ENCODE peak calls at places on chromosomes 3 and 15, in four cellular contexts. One of them, this sample, is unnamed. For H3K4me1, the result is how much of the 10 kb centered on the place peaks cover.

GRCh38 chr3:122092460-122093165 is 37.5 kb downstream of the CD86 start:
- DNase-seq in right atrium auricular region: peak
- DNase-seq in keratinocyte: no peak
- DNase-seq in CD8-positive, alpha-beta memory T cell: peak
- DNase-seq in this sample: peak

GRCh38 chr15:98649621-98649995 is 1.3 kb downstream of the IGF1R start:
- DNase-seq in CD8-positive, alpha-beta memory T cell: peak
- DNase-seq in keratinocyte: no peak
- DNase-seq in right atrium auricular region: no peak
- DNase-seq in this sample: peak

GRCh38 chr15:61037031-61037430 is 192.1 kb downstream of the RORA start:
- DNase-seq in keratinocyte: no peak
- DNase-seq in CD8-positive, alpha-beta memory T cell: no peak
- DNase-seq in right atrium auricular region: no peak
- DNase-seq in this sample: no peak

GRCh38 chr3:188270423-188270972 is 116.5 kb downstream of the LPP start:
- DNase-seq in keratinocyte: no peak
- DNase-seq in right atrium auricular region: no peak
- DNase-seq in CD8-positive, alpha-beta memory T cell: no peak
- DNase-seq in this sample: no peak

GRCh38 chr15:77013786-77014136 is 18.8 kb downstream of the PSTPIP1 start:
- DNase-seq in right atrium auricular region: no peak
- DNase-seq in keratinocyte: no peak
- DNase-seq in CD8-positive, alpha-beta memory T cell: peak
- DNase-seq in this sample: no peak

GRCh38 chr3:113212155-113212844 is 943 bp downstream of the BOC start:
- DNase-seq in keratinocyte: no peak
- DNase-seq in CD8-positive, alpha-beta memory T cell: no peak
- DNase-seq in right atrium auricular region: no peak
- DNase-seq in this sample: no peak

GRCh38 chr15:62452656-62453055 is 287.6 kb upstream of the C2CD4B start:
- DNase-seq in CD8-positive, alpha-beta memory T cell: no peak
- DNase-seq in keratinocyte: no peak
- DNase-seq in right atrium auricular region: no peak
- DNase-seq in this sample: no peak

GRCh38 chr3:196186661-196187573 is 24.3 kb downstream of the ZDHHC19 start:
- DNase-seq in CD8-positive, alpha-beta memory T cell: peak
- DNase-seq in keratinocyte: no peak
- DNase-seq in right atrium auricular region: no peak
- DNase-seq in this sample: no peak

GRCh38 chr3:68699541-68699940 is 232.8 kb downstream of the TAFA4 start:
- DNase-seq in keratinocyte: no peak
- DNase-seq in CD8-positive, alpha-beta memory T cell: no peak
- DNase-seq in right atrium auricular region: no peak
- DNase-seq in this sample: no peak

GRCh38 chr3:10522646-10523303 is 17.4 kb upstream of the ATP2B2 start:
- DNase-seq in CD8-positive, alpha-beta memory T cell: peak
- DNase-seq in keratinocyte: no peak
- DNase-seq in right atrium auricular region: no peak
- DNase-seq in this sample: no peak

GRCh38 chr3:188077160-188077812 is 76.7 kb upstream of the LPP start:
- DNase-seq in right atrium auricular region: no peak
- DNase-seq in CD8-positive, alpha-beta memory T cell: no peak
- DNase-seq in keratinocyte: no peak
- DNase-seq in this sample: no peak

GRCh38 chr3:67414740-67415139 is 239.7 kb downstream of the SUCLG2 start:
- DNase-seq in keratinocyte: no peak
- DNase-seq in right atrium auricular region: no peak
- DNase-seq in CD8-positive, alpha-beta memory T cell: no peak
- DNase-seq in this sample: no peak

GRCh38 chr3:71579934-71580318 is 3.6 kb downstream of the FOXP1 start:
- DNase-seq in keratinocyte: no peak
- DNase-seq in CD8-positive, alpha-beta memory T cell: no peak
- DNase-seq in right atrium auricular region: no peak
- DNase-seq in this sample: peak

GRCh38 chr15:88930579-88930978 is 17.4 kb upstream of the MFGE8 start:
- DNase-seq in keratinocyte: no peak
- DNase-seq in right atrium auricular region: no peak
- DNase-seq in CD8-positive, alpha-beta memory T cell: no peak
- DNase-seq in this sample: no peak

GRCh38 chr3:63625161-63625560 is 27.3 kb upstream of the SNTN start:
- DNase-seq in keratinocyte: peak
- DNase-seq in right atrium auricular region: no peak
- DNase-seq in CD8-positive, alpha-beta memory T cell: no peak
- DNase-seq in this sample: no peak

GRCh38 chr15:32993285-32993684 is 201.2 kb downstream of the FMN1 start:
- DNase-seq in right atrium auricular region: no peak
- DNase-seq in CD8-positive, alpha-beta memory T cell: no peak
- DNase-seq in keratinocyte: no peak
- DNase-seq in this sample: no peak

GRCh38 chr3:10883478-10884234 is 67.6 kb downstream of the SLC6A11 start:
- DNase-seq in keratinocyte: no peak
- DNase-seq in right atrium auricular region: no peak
- DNase-seq in CD8-positive, alpha-beta memory T cell: no peak
- DNase-seq in this sample: peak

GRCh38 chr3:40586866-40587265 is 62.1 kb downstream of the ZNF621 start:
- DNase-seq in keratinocyte: no peak
- DNase-seq in right atrium auricular region: no peak
- DNase-seq in CD8-positive, alpha-beta memory T cell: no peak
- DNase-seq in this sample: no peak

GRCh38 chr3:129398803-129399144 is 29.7 kb downstream of the EFCAB12 start:
- DNase-seq in keratinocyte: no peak
- DNase-seq in CD8-positive, alpha-beta memory T cell: no peak
- DNase-seq in right atrium auricular region: no peak
- DNase-seq in this sample: peak

GRCh38 chr15:88690331-88690730 is 51.5 kb downstream of the ISG20 start:
- DNase-seq in keratinocyte: no peak
- DNase-seq in right atrium auricular region: no peak
- DNase-seq in CD8-positive, alpha-beta memory T cell: no peak
- DNase-seq in this sample: no peak

GRCh38 chr3:150528359-150528797 is 17.9 kb downstream of the SERP1 start:
- DNase-seq in keratinocyte: no peak
- DNase-seq in CD8-positive, alpha-beta memory T cell: no peak
- DNase-seq in right atrium auricular region: no peak
- DNase-seq in this sample: no peak

DNA sequence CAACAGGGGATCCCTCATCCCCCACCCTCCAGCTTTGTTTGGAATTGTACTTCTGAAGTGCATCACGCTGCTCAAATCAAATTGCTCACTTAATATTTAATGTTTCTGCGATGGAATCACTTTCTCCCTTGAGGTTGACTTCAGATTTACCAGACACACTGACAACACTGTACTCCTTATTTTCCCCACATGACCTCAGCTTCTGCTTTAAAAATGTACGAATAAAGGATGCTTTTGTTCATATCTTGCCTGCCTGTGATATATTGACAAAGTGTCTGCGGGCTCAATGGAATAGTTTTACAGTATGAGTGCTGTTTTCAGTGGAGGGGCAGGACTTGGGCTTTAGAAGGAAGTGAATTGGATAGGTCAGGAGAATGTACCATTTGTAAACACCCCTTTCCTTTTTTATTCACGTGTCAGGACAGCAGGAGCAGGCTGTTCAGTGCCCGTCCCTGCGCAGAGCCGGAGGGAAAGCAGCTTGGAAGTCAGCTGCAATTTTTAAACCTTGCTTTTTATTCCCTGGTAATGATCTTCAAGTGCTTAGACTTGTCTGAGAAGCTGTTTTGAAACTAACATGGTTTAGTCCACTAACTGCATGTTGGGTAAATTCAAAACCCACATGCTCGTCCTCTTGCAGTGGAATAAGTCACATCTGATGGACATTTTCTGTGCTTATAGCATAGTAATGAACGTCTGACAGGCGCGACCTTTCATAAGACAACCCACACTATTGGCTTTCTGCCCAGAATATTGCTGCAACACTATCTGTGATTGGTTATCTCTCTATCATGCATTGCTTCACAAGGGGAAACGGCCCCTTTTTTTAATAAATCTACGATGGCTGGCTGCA is 29.9 kb downstream of the MBNL1 start:
- DNase-seq in right atrium auricular region: no peak
- DNase-seq in CD8-positive, alpha-beta memory T cell: peak
- DNase-seq in keratinocyte: peak
- DNase-seq in this sample: peak
- H3K4me1 ChIP-seq in right atrium auricular region: under half
- H3K4me1 ChIP-seq in CD8-positive, alpha-beta memory T cell: half or more
- H3K4me1 ChIP-seq in keratinocyte: under half
- H3K4me1 ChIP-seq in this sample: half or more

GRCh38 chr3:47283193-47283537 is 421 bp downstream of the KLHL18 start:
- DNase-seq in right atrium auricular region: no peak
- DNase-seq in keratinocyte: no peak
- DNase-seq in CD8-positive, alpha-beta memory T cell: no peak
- DNase-seq in this sample: peak
- H3K4me1 ChIP-seq in right atrium auricular region: under half
- H3K4me1 ChIP-seq in keratinocyte: under half
- H3K4me1 ChIP-seq in CD8-positive, alpha-beta memory T cell: under half
- H3K4me1 ChIP-seq in this sample: under half

DNA sequence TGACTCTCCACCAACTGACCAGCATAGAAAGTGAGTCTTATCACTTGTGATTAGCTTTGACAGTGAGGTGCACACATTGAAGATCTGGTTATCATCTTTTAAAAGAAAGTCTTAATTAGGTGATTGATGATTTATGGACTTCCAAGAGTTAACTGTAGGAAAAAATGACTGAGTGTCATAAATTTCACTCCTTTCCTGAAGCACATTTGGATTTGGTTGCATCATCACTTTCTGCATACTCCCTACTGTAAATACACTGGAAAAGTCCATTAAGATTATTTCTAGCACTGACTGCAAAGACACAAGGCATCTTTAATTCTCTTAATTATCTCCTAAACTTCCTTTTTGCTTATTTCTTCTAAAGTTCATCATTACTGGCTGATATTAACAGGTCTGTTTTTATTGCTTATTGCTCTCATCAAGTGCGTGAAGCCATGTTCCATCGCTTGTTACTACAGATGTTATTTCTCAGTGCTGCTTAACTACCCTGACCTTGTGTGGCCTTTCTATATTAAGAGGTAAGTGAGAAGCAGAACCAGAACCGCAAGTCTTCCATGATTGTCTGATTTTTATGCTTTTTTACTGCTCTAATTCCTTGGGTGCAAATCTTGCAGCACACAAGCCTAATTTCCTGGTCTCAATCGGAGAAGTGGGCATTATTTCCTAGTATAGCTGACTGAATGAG is 153.2 kb downstream of the MEIS2 start:
- DNase-seq in right atrium auricular region: no peak
- DNase-seq in CD8-positive, alpha-beta memory T cell: no peak
- DNase-seq in keratinocyte: no peak
- DNase-seq in this sample: no peak
- H3K4me1 ChIP-seq in right atrium auricular region: under half
- H3K4me1 ChIP-seq in CD8-positive, alpha-beta memory T cell: under half
- H3K4me1 ChIP-seq in keratinocyte: under half
- H3K4me1 ChIP-seq in this sample: under half

DNA sequence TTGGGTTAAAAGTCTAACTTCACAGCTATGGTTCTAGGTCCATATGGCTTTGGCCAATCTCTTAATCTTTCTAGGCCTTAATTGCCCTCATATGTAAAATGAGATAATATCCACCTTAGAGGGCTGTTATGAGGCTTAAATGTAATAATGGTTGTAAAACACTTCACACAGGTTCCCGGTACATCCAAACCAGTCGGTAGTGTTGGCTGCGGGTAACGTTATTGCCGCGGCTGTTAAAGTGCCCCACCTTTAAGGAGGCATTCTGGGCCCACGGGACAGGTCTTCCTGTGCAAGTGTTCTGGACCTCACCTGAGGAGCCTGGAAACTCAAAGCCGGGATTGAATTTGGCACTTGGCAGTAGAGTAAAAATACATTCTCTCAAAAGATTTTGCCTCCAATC is 45.1 kb upstream of the TSEN2 start:
- DNase-seq in right atrium auricular region: no peak
- DNase-seq in CD8-positive, alpha-beta memory T cell: no peak
- DNase-seq in keratinocyte: no peak
- DNase-seq in this sample: peak
- H3K4me1 ChIP-seq in right atrium auricular region: under half
- H3K4me1 ChIP-seq in CD8-positive, alpha-beta memory T cell: under half
- H3K4me1 ChIP-seq in keratinocyte: under half
- H3K4me1 ChIP-seq in this sample: under half

GRCh38 chr3:127798716-127799115 is 23.6 kb downstream of the MGLL start:
- DNase-seq in CD8-positive, alpha-beta memory T cell: no peak
- DNase-seq in keratinocyte: no peak
- DNase-seq in right atrium auricular region: no peak
- DNase-seq in this sample: no peak

GRCh38 chr3:127794972-127795371 is 27.3 kb downstream of the MGLL start:
- DNase-seq in keratinocyte: no peak
- DNase-seq in right atrium auricular region: no peak
- DNase-seq in CD8-positive, alpha-beta memory T cell: no peak
- DNase-seq in this sample: no peak

GRCh38 chr3:127796751-127797150 is 25.6 kb downstream of the MGLL start:
- DNase-seq in right atrium auricular region: no peak
- DNase-seq in keratinocyte: no peak
- DNase-seq in CD8-positive, alpha-beta memory T cell: no peak
- DNase-seq in this sample: no peak

GRCh38 chr3:127794402-127794801 is 27.9 kb downstream of the MGLL start:
- DNase-seq in right atrium auricular region: no peak
- DNase-seq in keratinocyte: no peak
- DNase-seq in CD8-positive, alpha-beta memory T cell: no peak
- DNase-seq in this sample: no peak

DNA sequence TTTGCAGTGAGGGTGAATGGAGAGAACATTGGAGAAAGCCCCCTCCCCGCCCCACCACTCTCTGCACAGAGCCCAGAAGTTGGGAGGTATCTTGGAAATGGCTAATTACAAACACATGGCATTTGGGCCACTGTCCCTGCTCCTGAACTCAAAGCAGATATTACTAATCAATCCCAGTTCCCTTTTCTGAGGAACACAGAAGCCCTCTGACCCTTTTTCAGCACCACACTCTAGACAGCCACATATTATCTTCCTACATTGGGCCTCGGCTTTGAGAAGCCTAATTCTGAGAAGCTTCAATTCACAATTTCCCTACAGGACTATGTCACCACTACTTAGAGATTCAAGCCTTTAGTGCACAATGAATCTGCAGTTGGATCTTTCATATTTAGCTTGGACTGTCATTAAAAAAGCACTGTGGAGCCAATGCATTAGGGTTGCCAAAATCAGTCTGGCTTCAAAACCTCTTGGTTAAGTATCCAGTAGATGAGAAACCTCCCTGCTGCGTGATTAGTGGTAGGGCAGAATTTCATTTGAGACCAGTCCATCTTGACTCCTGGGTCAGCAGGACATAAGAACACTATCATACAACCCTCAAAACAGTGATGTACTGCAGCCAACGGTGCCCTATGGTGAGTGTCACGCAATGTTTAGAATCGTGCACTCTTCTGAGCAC is 26.1 kb downstream of the MGLL start:
- DNase-seq in keratinocyte: no peak
- DNase-seq in right atrium auricular region: no peak
- DNase-seq in CD8-positive, alpha-beta memory T cell: no peak
- DNase-seq in this sample: no peak
- H3K4me1 ChIP-seq in keratinocyte: under half
- H3K4me1 ChIP-seq in right atrium auricular region: under half
- H3K4me1 ChIP-seq in CD8-positive, alpha-beta memory T cell: under half
- H3K4me1 ChIP-seq in this sample: under half

This sample was measured in mucosa of descending colon.